ENCODE peak calls at places on chromosomes 13 and 19, in ten cellular contexts. R is HTR-8/SVneo; W is activated CD4-positive, alpha-beta T cell treated with anti-CD3 and anti-CD28 coated beads, Interleukin-2, amount 50 U/mL, for 1 hour; K is stimulated activated CD4-positive, alpha-beta T cell treated with anti-CD3 and anti-CD28 coated beads, Interleukin-4, amount 100 ng/mL, for 48 hours; C is activated naive CD4-positive, alpha-beta T cell treated with anti-CD3 and anti-CD28 coated beads for 36 hours; T is astrocyte of the spinal cord; G is tibial nerve; S is T-helper 1 cell; Q is CD14-positive monocyte; P is endodermal cell. Z is an unnamed sample.

GRCh38 chr19:55603581-55604292 is 1.7 kb upstream of the ZNF865 start:
- DNase-seq in R (no peak), W (no peak), K (no peak), C (no peak), T (no peak), G (no peak), S (no peak), Q (no peak), P (peak; percentile 81), Z (no peak)

GRCh38 chr13:106596287-106596937 is 28.5 kb upstream of the ARGLU1 start:
- DNase-seq in R (no peak), W (no peak), K (no peak), C (no peak), T (no peak), G (no peak), S (no peak), Q (no peak), P (no peak), Z (no peak)

GRCh38 chr19:22814124-22814523 is 18.0 kb upstream of the ZNF723 start:
- DNase-seq in R (no peak), W (no peak), K (no peak), C (no peak), T (no peak), G (no peak), S (no peak), Q (no peak), P (no peak), Z (no peak)

GRCh38 chr13:25846227-25846984 is 205.4 kb downstream of the SHISA2 start:
- DNase-seq in R (no peak), W (no peak), K (no peak), C (no peak), T (no peak), G (no peak), S (no peak), Q (no peak), P (no peak), Z (no peak)

GRCh38 chr13:60143775-60144174 is 20.0 kb downstream of the DIAPH3 start:
- DNase-seq in R (no peak), W (no peak), K (no peak), C (no peak), T (no peak), G (no peak), S (no peak), Q (no peak), P (no peak), Z (no peak)

GRCh38 chr19:31154021-31154420 is 195.2 kb downstream of the TSHZ3 start:
- DNase-seq in R (peak; percentile 19), W (no peak), K (no peak), C (no peak), T (peak; percentile 63), G (no peak), S (no peak), Q (no peak), P (no peak), Z (no peak)

GRCh38 chr19:17255150-17255621 is 9.4 kb downstream of the USHBP1 start:
- DNase-seq in R (no peak), W (no peak), K (no peak), C (no peak), T (no peak), G (no peak), S (no peak), Q (no peak), P (peak; percentile 64), Z (no peak)

GRCh38 chr13:23898101-23898500 is 799 bp upstream of the C1QTNF9B start:
- DNase-seq in R (no peak), W (no peak), K (no peak), C (no peak), T (no peak), G (no peak), S (no peak), Q (no peak), P (no peak), Z (no peak)

GRCh38 chr13:108963846-108964600 is 334.6 kb downstream of the MYO16 start:
- DNase-seq in R (no peak), W (no peak), K (no peak), C (no peak), T (peak; percentile 39), G (no peak), S (no peak), Q (no peak), P (no peak), Z (no peak)

GRCh38 chr19:1411255-1412191 is 4.1 kb downstream of the DAZAP1 start:
- DNase-seq in R (no peak), W (no peak), K (no peak), C (no peak), T (peak; percentile 45), G (no peak), S (peak; percentile 38), Q (no peak), P (no peak), Z (peak; percentile 70)

GRCh38 chr13:49838989-49839388 is 46.5 kb upstream of the KPNA3 start:
- DNase-seq in R (no peak), W (no peak), K (no peak), C (no peak), T (no peak), G (no peak), S (no peak), Q (no peak), P (peak; percentile 53), Z (no peak)

GRCh38 chr19:17209126-17210036 is 5.8 kb upstream of the USE1 start:
- DNase-seq in R (peak; percentile 45), W (peak; percentile 28), K (peak; percentile 47), C (peak; percentile 45), T (peak; percentile 32), G (no peak), S (peak; percentile 40), Q (no peak), P (peak; percentile 100), Z (peak; percentile 84)

GRCh38 chr19:35419046-35419445 is 29.0 kb upstream of the FFAR2 start:
- DNase-seq in R (no peak), W (no peak), K (no peak), C (no peak), T (no peak), G (no peak), S (no peak), Q (no peak), P (no peak), Z (no peak)

GRCh38 chr19:49864890-49865289 is 2.5 kb downstream of the PNKP start:
- DNase-seq in R (no peak), W (no peak), K (no peak), C (no peak), T (no peak), G (no peak), S (no peak), Q (no peak), P (no peak), Z (no peak)

GRCh38 chr19:36257512-36257876 is 42.6 kb downstream of the ZNF146 start:
- DNase-seq in R (no peak), W (no peak), K (no peak), C (no peak), T (no peak), G (no peak), S (no peak), Q (no peak), P (no peak), Z (no peak)

GRCh38 chr13:25493930-25494707 is 122.3 kb downstream of the ATP8A2 start:
- DNase-seq in R (no peak), W (no peak), K (no peak), C (no peak), T (no peak), G (no peak), S (no peak), Q (no peak), P (peak; percentile 79), Z (no peak)

GRCh38 chr13:106348032-106348431 is 187.4 kb downstream of the EFNB2 start:
- DNase-seq in R (peak; percentile 37), W (no peak), K (no peak), C (no peak), T (peak; percentile 74), G (no peak), S (no peak), Q (no peak), P (peak; percentile 53), Z (no peak)

GRCh38 chr19:5003781-5004180 is 34.9 kb downstream of the KDM4B start:
- DNase-seq in R (no peak), W (no peak), K (no peak), C (no peak), T (no peak), G (no peak), S (no peak), Q (no peak), P (no peak), Z (no peak)

Z was measured in aorta.